ENCODE peak calls at places on chromosomes 11 and 22, in four cellular contexts. T, U, H and V are unnamed samples.

GRCh38 chr11:107011977-107012376 is 6.3 kb downstream of the GUCY1A2 start:
- DNase-seq in T (no peak), U (no peak), H (no peak), V (no peak)

GRCh38 chr11:61049066-61049382 is 53.3 kb upstream of the CD5 start:
- DNase-seq in T (no peak), U (no peak), H (no peak), V (no peak)

GRCh38 chr11:34239465-34240149 is 118.2 kb downstream of the ABTB2 start:
- DNase-seq in T (no peak), U (no peak), H (no peak), V (no peak)

GRCh38 chr11:64360403-64360980 is 1.5 kb downstream of the RPS6KA4 start:
- DNase-seq in T (no peak), U (no peak), H (no peak), V (no peak)

GRCh38 chr11:70482529-70482917 is 84.2 kb downstream of the CTTN start:
- DNase-seq in T (no peak), U (no peak), H (no peak), V (no peak)

GRCh38 chr11:35567737-35568465 is 42.5 kb upstream of the PAMR1 start:
- DNase-seq in T (no peak), U (no peak), H (no peak), V (no peak)

GRCh38 chr11:19511413-19512183 is 201.0 kb upstream of the NAV2 start:
- DNase-seq in T (no peak), U (peak; percentile 71), H (no peak), V (no peak)

GRCh38 chr11:115518983-115519382 is 14.8 kb upstream of the CADM1 start:
- DNase-seq in T (no peak), U (no peak), H (no peak), V (no peak)

GRCh38 chr11:6414874-6415328 is 4.0 kb downstream of the APBB1 start:
- DNase-seq in T (no peak), U (no peak), H (no peak), V (no peak)

GRCh38 chr11:123454060-123454651 is 24.1 kb downstream of the GRAMD1B start:
- DNase-seq in T (no peak), U (no peak), H (no peak), V (no peak)

GRCh38 chr11:122769126-122769780 is 69.0 kb upstream of the CRTAM start:
- DNase-seq in T (no peak), U (no peak), H (no peak), V (no peak)

GRCh38 chr11:119742263-119742861 is 13.4 kb upstream of the NECTIN1 start:
- DNase-seq in T (peak; percentile 55), U (no peak), H (no peak), V (no peak)

GRCh38 chr11:31150841-31151240 is 218.7 kb downstream of the DCDC1 start:
- DNase-seq in T (no peak), U (no peak), H (no peak), V (no peak)

GRCh38 chr11:119481021-119481666 is 58.2 kb upstream of the THY1 start:
- DNase-seq in T (peak; percentile 97), U (peak; percentile 90), H (peak; percentile 40), V (peak; percentile 68)

GRCh38 chr11:65370659-65371049 is 11.8 kb downstream of the SLC25A45 start:
- DNase-seq in T (no peak), U (no peak), H (no peak), V (no peak)

GRCh38 chr11:120336641-120337132 is 474 bp downstream of the ARHGEF12 start:
- DNase-seq in T (peak; percentile 49), U (peak; percentile 77), H (no peak), V (no peak)

GRCh38 chr11:33802414-33802950 is 28.2 kb upstream of the FBXO3 start:
- DNase-seq in T (peak; percentile 46), U (peak; percentile 74), H (no peak), V (no peak)

GRCh38 chr11:33687733-33688479 is 12.7 kb downstream of the C11orf91 start:
- DNase-seq in T (peak; percentile 65), U (no peak), H (no peak), V (no peak)

GRCh38 chr11:6757373-6757967 is 14.3 kb downstream of the OR2AG2 start:
- DNase-seq in T (peak; percentile 48), U (no peak), H (peak; percentile 59), V (peak; percentile 28)

GRCh38 chr11:133663586-133663985 is 131.3 kb upstream of the OPCML start:
- DNase-seq in T (no peak), U (no peak), H (no peak), V (no peak)

GRCh38 chr11:126391970-126392637 is 36.6 kb downstream of the ST3GAL4 start:
- DNase-seq in T (no peak), U (no peak), H (no peak), V (no peak)

GRCh38 chr11:117143871-117144476 is at the start of gene PAFAH1B2:
- DNase-seq in T (peak; percentile 93), U (peak; percentile 98), H (peak; percentile 96), V (peak; percentile 90)

GRCh38 chr11:110123003-110123402 is 29.8 kb downstream of the ZC3H12C start:
- DNase-seq in T (no peak), U (no peak), H (no peak), V (no peak)

GRCh38 chr11:124717786-124718634 is 21.7 kb upstream of the NRGN start:
- DNase-seq in T (no peak), U (no peak), H (no peak), V (no peak)

GRCh38 chr11:75950141-75950540 is 135.1 kb downstream of the UVRAG start:
- DNase-seq in T (no peak), U (no peak), H (no peak), V (no peak)

GRCh38 chr11:65859812-65860277 is 388 bp upstream of the MUS81 start:
- DNase-seq in T (no peak), U (no peak), H (peak; percentile 46), V (no peak)

GRCh38 chr11:45568031-45568430 is 97.4 kb downstream of the CHST1 start:
- DNase-seq in T (no peak), U (no peak), H (no peak), V (no peak)

DNA sequence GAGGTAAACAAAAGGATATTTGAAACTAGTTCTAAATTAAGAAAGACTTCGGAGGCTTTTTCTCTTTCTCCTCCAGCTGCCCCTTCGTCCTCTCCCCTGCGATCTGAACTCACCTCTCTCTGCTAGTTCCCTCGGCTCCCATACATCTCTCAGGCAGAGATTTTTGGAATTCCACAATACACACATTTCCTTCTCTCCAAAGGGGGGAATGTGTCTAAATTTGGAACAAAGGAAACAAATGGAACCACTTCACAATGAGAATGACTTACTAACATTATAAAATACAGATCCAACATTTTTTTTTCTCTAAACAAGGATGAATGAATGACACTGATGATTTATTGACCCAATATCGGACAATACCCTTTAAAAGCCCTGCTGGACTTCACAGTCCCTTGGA is 20.7 kb upstream of the GSTP1 start:
- DNase-seq in T (no peak), U (no peak), H (no peak), V (no peak)
- TF ChIP-seq CTCF in T (no peak), U (no peak), H (no peak), V (no peak)

GRCh38 chr22:20258584-20259335 is 9.4 kb downstream of the RTN4R start:
- DNase-seq in T (no peak), U (no peak), H (no peak), V (no peak)
- TF ChIP-seq CTCF in T (peak; percentile 35), U (no peak), H (no peak), V (no peak)

DNA sequence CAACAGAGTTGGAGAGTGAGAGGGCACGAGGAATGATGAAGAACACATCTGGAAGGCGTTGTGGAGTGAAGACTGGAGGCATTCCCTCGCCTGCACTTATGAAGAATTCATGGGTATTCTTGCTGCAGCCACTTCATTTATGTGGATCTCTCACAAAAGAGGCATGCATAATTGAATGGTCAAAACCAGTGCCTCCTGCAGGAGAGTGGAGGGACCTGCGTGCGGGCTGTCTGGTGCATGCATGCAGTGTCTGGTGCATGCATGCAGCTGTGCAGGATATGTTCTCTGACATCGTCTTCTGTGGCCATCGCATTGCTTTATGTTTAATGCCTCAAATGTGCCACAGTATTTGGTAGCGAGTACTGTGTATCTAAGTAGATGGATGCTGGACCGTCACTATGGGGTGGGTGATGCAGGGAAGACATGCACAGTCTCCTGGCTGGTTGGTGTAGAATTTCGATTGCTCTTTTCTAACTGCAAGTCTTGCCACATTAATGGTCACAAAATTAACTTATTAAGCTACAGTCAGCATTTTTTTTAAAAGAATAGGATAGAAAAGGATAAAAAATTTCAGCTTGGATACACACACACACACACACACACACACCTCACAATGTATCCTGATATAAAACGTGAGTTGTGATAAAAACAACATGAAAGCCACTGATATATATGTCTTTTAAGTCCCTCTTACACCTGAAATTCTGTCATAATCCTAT is 20.9 kb upstream of the NTM start:
- DNase-seq in T (no peak), U (no peak), H (no peak), V (no peak)
- TF ChIP-seq CTCF in T (no peak), U (no peak), H (no peak), V (no peak)

GRCh38 chr11:3049430-3050243 is 7.6 kb downstream of the CARS1 start:
- DNase-seq in T (no peak), U (peak; percentile 94), H (peak; percentile 78), V (no peak)
- TF ChIP-seq CTCF in T (no peak), U (peak; percentile 32), H (peak; percentile 63), V (no peak)

DNA sequence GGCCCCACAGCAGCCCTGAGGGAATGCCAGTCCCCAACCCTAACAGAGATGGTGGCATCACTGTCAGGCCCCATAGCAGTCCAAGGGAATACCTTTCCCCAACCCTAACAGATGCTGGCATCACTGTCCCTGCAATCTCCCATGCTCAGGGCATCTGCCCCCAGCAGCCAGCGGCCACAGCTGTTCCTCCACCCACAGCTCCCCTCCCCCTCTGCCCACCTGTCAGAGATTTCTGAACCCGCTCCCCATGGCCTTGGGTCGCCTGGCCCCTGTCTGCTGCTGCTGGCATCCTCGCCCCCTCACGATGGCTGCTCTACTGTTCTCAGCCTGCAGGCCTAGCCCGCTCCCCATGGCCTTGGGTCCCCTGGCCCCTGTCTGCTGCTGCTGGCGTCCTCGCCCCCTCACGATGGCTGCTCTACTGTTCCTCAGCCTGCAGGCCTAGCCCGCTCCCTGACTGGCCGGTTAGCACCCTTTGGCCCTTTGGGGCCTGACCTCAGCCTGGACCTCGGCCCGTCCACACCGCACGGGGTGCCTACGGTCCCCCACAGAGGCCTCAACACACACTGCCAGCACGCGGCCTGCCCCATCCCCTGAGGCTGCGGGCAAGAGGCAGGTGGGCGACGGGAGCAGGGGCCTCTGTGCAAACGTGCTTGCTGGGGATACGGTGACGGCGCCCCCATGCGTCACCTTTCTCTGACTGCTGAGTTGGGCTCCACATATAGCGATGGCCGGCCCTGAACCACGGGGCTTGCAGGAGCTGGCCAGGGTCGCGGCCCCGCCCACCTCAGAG is 20.7 kb downstream of the CHID1 start:
- DNase-seq in T (no peak), U (no peak), H (no peak), V (no peak)
- TF ChIP-seq CTCF in T (no peak), U (no peak), H (no peak), V (no peak)

GRCh38 chr22:18987765-18988164 is 51.7 kb upstream of the PRODH start:
- DNase-seq in T (no peak), U (no peak), H (no peak), V (no peak)
- TF ChIP-seq CTCF in T (peak; percentile 39), U (no peak), H (peak; percentile 28), V (no peak)

GRCh38 chr11:11876458-11876857 is 34.7 kb downstream of the USP47 start:
- DNase-seq in T (no peak), U (no peak), H (no peak), V (no peak)
- TF ChIP-seq CTCF in T (peak; percentile 39), U (no peak), H (no peak), V (no peak)

GRCh38 chr11:77590194-77590591 is 440 bp downstream of the AQP11 start:
- DNase-seq in T (peak; percentile 25), U (peak; percentile 73), H (no peak), V (peak; percentile 18)
- TF ChIP-seq CTCF in T (peak; percentile 20), U (no peak), H (no peak), V (no peak)

GRCh38 chr11:108027057-108027456 is 18.4 kb downstream of the CUL5 start:
- DNase-seq in T (no peak), U (no peak), H (no peak), V (no peak)
- TF ChIP-seq CTCF in T (peak; percentile 27), U (no peak), H (no peak), V (no peak)